ENCODE peak calls at places on chromosome 1, in five cellular contexts. E, Q, H, U and G are unnamed samples.

GRCh38 chr1:178055779-178056471 is 38.0 kb upstream of the RASAL2 start:
- DNase-seq in Q (peak; percentile 50), H (no peak), E (no peak), U (no peak), G (no peak)

GRCh38 chr1:31605908-31606427 is 11.5 kb upstream of the HCRTR1 start:
- DNase-seq in U (no peak), H (no peak), Q (peak; percentile 88), E (no peak), G (no peak)

GRCh38 chr1:207619833-207620572 is 24.9 kb upstream of the CR1L start:
- DNase-seq in E (peak; percentile 30), U (no peak), H (no peak), Q (peak; percentile 56), G (no peak)

GRCh38 chr1:183124259-183124658 is 61.8 kb upstream of the LAMC2 start:
- DNase-seq in Q (no peak), E (no peak), H (no peak), U (no peak), G (no peak)

GRCh38 chr1:117030271-117030877 is 28.8 kb downstream of the CD101 start:
- DNase-seq in U (no peak), H (no peak), E (no peak), Q (no peak), G (no peak)

GRCh38 chr1:40313329-40313957 is 3.6 kb downstream of the COL9A2 start:
- DNase-seq in Q (no peak), U (no peak), E (no peak), H (no peak), G (no peak)

GRCh38 chr1:39819091-39819812 is 30.6 kb upstream of the BMP8B start:
- DNase-seq in E (no peak), U (no peak), Q (peak; percentile 4), H (no peak), G (no peak)

GRCh38 chr1:176384841-176385240 is 78.1 kb upstream of the PAPPA2 start:
- DNase-seq in H (no peak), E (no peak), Q (no peak), U (no peak), G (no peak)

GRCh38 chr1:206438554-206438953 is 31.7 kb upstream of the IKBKE start:
- DNase-seq in U (no peak), Q (no peak), H (no peak), E (no peak), G (no peak)

GRCh38 chr1:175862418-175862817 is 119.0 kb upstream of the TNR start:
- DNase-seq in E (no peak), U (no peak), H (no peak), Q (no peak), G (no peak)

GRCh38 chr1:53514436-53514835 is 55.2 kb downstream of the DMRTB1 start:
- DNase-seq in U (no peak), E (no peak), H (no peak), Q (no peak), G (no peak)

GRCh38 chr1:45134468-45134873 is 71.9 kb downstream of the ZSWIM5 start:
- DNase-seq in U (no peak), H (no peak), E (no peak), Q (no peak), G (no peak)

GRCh38 chr1:24308365-24309015 is 10.7 kb upstream of the GRHL3 start:
- DNase-seq in H (no peak), E (no peak), Q (no peak), U (no peak), G (no peak)

GRCh38 chr1:37851271-37851670 is 8.1 kb downstream of the MTF1 start:
- DNase-seq in H (no peak), E (no peak), Q (no peak), U (no peak), G (no peak)

GRCh38 chr1:44672254-44672955 is 1.9 kb downstream of the TMEM53 start:
- DNase-seq in H (no peak), Q (no peak), E (no peak), U (peak; percentile 48), G (no peak)

GRCh38 chr1:3657578-3658230 is 5.4 kb downstream of the TP73 start:
- DNase-seq in Q (no peak), E (peak; percentile 23), H (no peak), U (no peak), G (no peak)

GRCh38 chr1:156489166-156489934 is 11.2 kb downstream of the MEF2D start:
- DNase-seq in U (no peak), H (peak; percentile 71), Q (no peak), E (peak; percentile 92), G (no peak)

GRCh38 chr1:119778359-119778758 is 9.7 kb upstream of the HMGCS2 start:
- DNase-seq in Q (no peak), H (no peak), U (no peak), E (no peak), G (no peak)

GRCh38 chr1:1203561-1204424 is 2.6 kb downstream of the TNFRSF18 start:
- DNase-seq in U (no peak), H (peak; percentile 11), Q (no peak), E (peak; percentile 20), G (no peak)

GRCh38 chr1:151540982-151541377 is 871 bp downstream of the TUFT1 start:
- DNase-seq in U (peak; percentile 21), E (peak; percentile 39), H (no peak), Q (no peak), G (no peak)

GRCh38 chr1:212167098-212167497 is 118.1 kb upstream of the PPP2R5A start:
- DNase-seq in U (no peak), H (peak; percentile 58), Q (no peak), E (peak; percentile 36), G (no peak)

GRCh38 chr1:92446546-92446945 is 40.2 kb downstream of the GFI1 start:
- DNase-seq in E (no peak), Q (no peak), H (no peak), U (no peak), G (no peak)

GRCh38 chr1:111833334-111833733 is 77.6 kb downstream of the DDX20 start:
- DNase-seq in E (no peak), U (no peak), H (no peak), Q (no peak), G (no peak)

GRCh38 chr1:22889213-22889827 is 83.3 kb downstream of the LACTBL1 start:
- DNase-seq in E (no peak), U (no peak), H (no peak), Q (peak; percentile 73), G (no peak)

GRCh38 chr1:30706528-30706927 is 16.9 kb downstream of the MATN1 start:
- DNase-seq in U (no peak), Q (no peak), E (no peak), H (peak; percentile 71), G (no peak)

GRCh38 chr1:13749543-13750307 is 49.7 kb downstream of the PRDM2 start:
- DNase-seq in H (peak; percentile 70), Q (no peak), U (peak; percentile 40), E (peak; percentile 65), G (peak; percentile 33)

GRCh38 chr1:25565188-25565591 is 21.8 kb downstream of the LDLRAP1 start:
- DNase-seq in H (no peak), U (no peak), Q (no peak), E (no peak), G (no peak)

GRCh38 chr1:43525995-43526394 is 4.7 kb upstream of the PTPRF start:
- DNase-seq in H (no peak), E (no peak), Q (no peak), U (no peak), G (no peak)

GRCh38 chr1:31831397-31832378 is 15.9 kb upstream of the SPOCD1 start:
- DNase-seq in E (no peak), Q (no peak), H (no peak), U (no peak), G (no peak)

GRCh38 chr1:17776426-17776825 is 21.3 kb downstream of the ACTL8 start:
- DNase-seq in H (no peak), U (no peak), E (peak; percentile 46), Q (no peak), G (no peak)

GRCh38 chr1:5747428-5748285 is 244.6 kb downstream of the NPHP4 start:
- DNase-seq in H (no peak), E (no peak), Q (no peak), U (no peak), G (no peak)

GRCh38 chr1:5746611-5747427 is 245.4 kb downstream of the NPHP4 start:
- DNase-seq in E (no peak), U (no peak), Q (no peak), H (no peak), G (no peak)

GRCh38 chr1:5744911-5745431 is 247.3 kb downstream of the NPHP4 start:
- DNase-seq in H (no peak), E (no peak), U (no peak), Q (no peak), G (no peak)

GRCh38 chr1:5744342-5744741 is 247.9 kb downstream of the NPHP4 start:
- DNase-seq in U (no peak), Q (no peak), H (no peak), E (no peak), G (no peak)

DNA sequence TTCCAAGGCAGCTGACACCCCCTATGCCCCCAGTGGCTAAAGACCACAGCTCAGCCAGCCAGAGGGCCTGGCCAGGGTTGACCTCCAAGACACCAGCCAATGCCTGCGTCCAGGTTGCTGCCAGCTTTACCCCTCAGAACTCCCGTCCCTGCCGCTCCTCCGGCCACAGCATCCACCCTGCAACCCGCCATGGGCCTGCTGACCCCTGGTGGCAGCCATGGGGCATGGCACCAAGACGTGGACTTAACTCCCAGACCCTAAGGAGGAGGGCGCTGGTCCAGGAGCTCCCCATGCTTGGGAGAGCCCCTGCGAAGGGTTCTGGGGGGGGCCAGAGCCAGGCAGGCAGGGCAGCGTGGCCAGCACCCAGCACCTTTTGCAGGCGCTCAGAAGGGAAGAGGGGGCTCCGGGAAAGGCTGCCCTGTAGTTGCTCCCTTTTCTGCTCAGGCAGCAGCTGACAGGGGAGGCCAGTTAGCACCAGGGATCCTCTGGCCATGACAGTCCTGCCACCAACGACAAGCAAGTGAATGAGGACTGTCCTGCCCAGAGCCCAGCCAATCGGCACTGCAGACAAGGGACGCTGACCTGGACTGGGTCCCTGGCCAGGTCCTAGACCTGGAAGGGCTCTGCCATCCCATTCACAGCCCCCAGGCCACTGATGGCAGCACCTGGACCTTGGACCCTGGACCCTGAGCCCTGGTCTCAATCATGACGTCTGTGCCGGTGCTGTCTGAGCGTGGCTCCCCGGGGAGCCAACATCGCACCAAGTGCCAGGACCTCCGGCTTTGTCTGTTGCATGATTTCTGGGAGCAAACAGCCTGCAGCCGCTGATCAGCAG is 246.2 kb downstream of the NPHP4 start:
- DNase-seq in U (peak; percentile 55), Q (peak; percentile 88), E (peak; percentile 86), H (peak; percentile 53), G (peak; percentile 53)
- TF ChIP-seq CTCF in U (peak; percentile 39), Q (peak; percentile 99), E (peak; percentile 98), H (peak; percentile 93), G (peak; percentile 99)

GRCh38 chr1:59779949-59780348 is 34.8 kb upstream of the HOOK1 start:
- DNase-seq in E (no peak), Q (no peak), U (no peak), H (no peak), G (no peak)
- TF ChIP-seq CTCF in E (no peak), Q (no peak), U (no peak), H (peak; percentile 17), G (no peak)

DNA sequence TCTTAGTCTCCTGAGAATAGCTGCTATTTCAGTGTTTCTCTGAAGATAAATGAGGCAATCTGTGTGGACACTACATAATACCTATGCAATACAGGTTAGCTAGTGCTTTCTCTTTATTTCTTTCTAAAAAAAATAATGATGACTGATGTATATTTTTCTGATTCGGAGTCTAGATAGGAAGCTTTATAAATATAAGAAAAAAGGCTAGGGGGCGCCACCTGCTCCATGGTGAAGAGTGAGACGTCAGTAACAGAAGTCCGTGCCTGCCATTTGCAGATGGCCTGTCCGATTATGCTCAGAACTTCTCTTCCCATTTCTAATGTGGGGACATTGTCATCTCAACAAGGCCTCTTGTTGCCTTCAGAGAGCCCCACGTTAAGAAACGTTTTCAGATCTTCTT is 26.4 kb downstream of the QSOX1 start:
- DNase-seq in E (peak; percentile 43), Q (no peak), U (no peak), H (no peak), G (no peak)
- TF ChIP-seq CTCF in E (peak; percentile 67), Q (peak; percentile 23), U (no peak), H (peak; percentile 44), G (peak; percentile 62)

GRCh38 chr1:100443739-100444571 is 91.6 kb downstream of the CDC14A start:
- DNase-seq in Q (no peak), E (no peak), U (no peak), H (no peak), G (no peak)
- TF ChIP-seq CTCF in Q (no peak), E (no peak), U (no peak), H (no peak), G (no peak)